ENCODE peak calls at places on chromosomes 13 and 19, in five cellular contexts. One of them, this sample, is unnamed. For H3K27me3, the result is how much of the 10 kb centered on the place peaks cover.

GRCh38 chr13:40508112-40508511 is 158.3 kb downstream of the FOXO1 start:
- DNase-seq in heart right ventricle: no peak
- DNase-seq in IMR-90: no peak
- DNase-seq in mesendoderm: no peak
- DNase-seq in right cardiac atrium: peak
- DNase-seq in this sample: peak

GRCh38 chr13:28320884-28321574 is 173.9 kb downstream of the FLT1 start:
- DNase-seq in heart right ventricle: no peak
- DNase-seq in IMR-90: peak
- DNase-seq in mesendoderm: no peak
- DNase-seq in right cardiac atrium: no peak
- DNase-seq in this sample: no peak

GRCh38 chr13:44932171-44932849 is 57.0 kb downstream of the NUFIP1 start:
- DNase-seq in heart right ventricle: no peak
- DNase-seq in IMR-90: peak
- DNase-seq in mesendoderm: no peak
- DNase-seq in right cardiac atrium: no peak
- DNase-seq in this sample: no peak

GRCh38 chr19:772730-773436 is 22.0 kb downstream of the MISP start:
- DNase-seq in heart right ventricle: no peak
- DNase-seq in IMR-90: no peak
- DNase-seq in mesendoderm: peak
- DNase-seq in right cardiac atrium: no peak
- DNase-seq in this sample: no peak

GRCh38 chr19:15622991-15623390 is 8.0 kb downstream of the CYP4F8 start:
- DNase-seq in heart right ventricle: no peak
- DNase-seq in IMR-90: no peak
- DNase-seq in mesendoderm: no peak
- DNase-seq in right cardiac atrium: no peak
- DNase-seq in this sample: no peak

GRCh38 chr13:37102896-37103295 is 2.6 kb downstream of the CSNK1A1L start:
- DNase-seq in heart right ventricle: no peak
- DNase-seq in IMR-90: no peak
- DNase-seq in mesendoderm: no peak
- DNase-seq in right cardiac atrium: no peak
- DNase-seq in this sample: no peak

GRCh38 chr19:15398501-15399233 is 19.1 kb upstream of the AKAP8 start:
- DNase-seq in heart right ventricle: no peak
- DNase-seq in IMR-90: no peak
- DNase-seq in mesendoderm: no peak
- DNase-seq in right cardiac atrium: no peak
- DNase-seq in this sample: no peak

GRCh38 chr19:39941615-39942507 is 7.4 kb upstream of the FCGBP start:
- DNase-seq in heart right ventricle: no peak
- DNase-seq in IMR-90: peak
- DNase-seq in mesendoderm: no peak
- DNase-seq in right cardiac atrium: no peak
- DNase-seq in this sample: no peak

GRCh38 chr13:102580552-102581169 is 16.1 kb upstream of the TPP2 start:
- DNase-seq in heart right ventricle: no peak
- DNase-seq in IMR-90: peak
- DNase-seq in mesendoderm: peak
- DNase-seq in right cardiac atrium: no peak
- DNase-seq in this sample: peak

GRCh38 chr19:39603825-39604224 is 1.5 kb downstream of the LGALS13 start:
- DNase-seq in heart right ventricle: no peak
- DNase-seq in IMR-90: no peak
- DNase-seq in mesendoderm: no peak
- DNase-seq in right cardiac atrium: no peak
- DNase-seq in this sample: no peak

GRCh38 chr13:77345150-77345780 is 18.4 kb upstream of the MYCBP2 start:
- DNase-seq in heart right ventricle: no peak
- DNase-seq in IMR-90: no peak
- DNase-seq in mesendoderm: no peak
- DNase-seq in right cardiac atrium: no peak
- DNase-seq in this sample: no peak

GRCh38 chr19:38268539-38268938 is 4.2 kb downstream of the SPINT2 start:
- DNase-seq in heart right ventricle: no peak
- DNase-seq in IMR-90: no peak
- DNase-seq in mesendoderm: no peak
- DNase-seq in right cardiac atrium: no peak
- DNase-seq in this sample: no peak

DNA sequence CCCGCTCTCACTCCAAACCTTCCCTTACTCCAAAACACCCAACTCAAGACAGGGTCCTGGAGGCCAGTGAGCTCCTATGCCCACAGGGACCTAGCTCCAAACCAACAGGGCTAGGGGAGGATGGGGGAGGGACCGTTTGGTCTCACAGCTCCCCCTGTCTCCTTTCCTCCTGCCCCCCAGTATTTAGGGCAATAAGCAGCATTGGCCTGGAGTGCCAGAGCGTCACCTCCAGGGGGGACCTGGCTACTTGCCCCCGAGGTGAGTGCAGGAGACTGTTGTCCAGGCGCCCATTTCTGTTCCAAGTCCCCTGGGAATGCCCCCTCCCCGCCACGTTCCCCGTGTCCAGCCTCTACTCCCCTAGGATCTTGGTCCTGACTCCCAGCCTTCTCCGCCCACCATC is 792 bp downstream of the RETN start:
- DNase-seq in heart right ventricle: no peak
- DNase-seq in IMR-90: no peak
- DNase-seq in mesendoderm: no peak
- DNase-seq in right cardiac atrium: no peak
- DNase-seq in this sample: no peak
- H3K27me3 ChIP-seq in heart right ventricle: under half
- H3K27me3 ChIP-seq in IMR-90: under half
- H3K27me3 ChIP-seq in mesendoderm: under half
- H3K27me3 ChIP-seq in right cardiac atrium: under half
- H3K27me3 ChIP-seq in this sample: under half

GRCh38 chr13:91249370-91249769 is 98.1 kb upstream of the MIR17HG start:
- DNase-seq in heart right ventricle: no peak
- DNase-seq in IMR-90: no peak
- DNase-seq in mesendoderm: no peak
- DNase-seq in right cardiac atrium: no peak
- DNase-seq in this sample: no peak

GRCh38 chr13:91247768-91248167 is 99.7 kb upstream of the MIR17HG start:
- DNase-seq in heart right ventricle: no peak
- DNase-seq in IMR-90: no peak
- DNase-seq in mesendoderm: no peak
- DNase-seq in right cardiac atrium: no peak
- DNase-seq in this sample: no peak

GRCh38 chr13:91242652-91243051 is 104.8 kb upstream of the MIR17HG start:
- DNase-seq in heart right ventricle: no peak
- DNase-seq in IMR-90: no peak
- DNase-seq in mesendoderm: no peak
- DNase-seq in right cardiac atrium: no peak
- DNase-seq in this sample: no peak

GRCh38 chr13:91245283-91245682 is 102.2 kb upstream of the MIR17HG start:
- DNase-seq in heart right ventricle: no peak
- DNase-seq in IMR-90: no peak
- DNase-seq in mesendoderm: no peak
- DNase-seq in right cardiac atrium: no peak
- DNase-seq in this sample: no peak

DNA sequence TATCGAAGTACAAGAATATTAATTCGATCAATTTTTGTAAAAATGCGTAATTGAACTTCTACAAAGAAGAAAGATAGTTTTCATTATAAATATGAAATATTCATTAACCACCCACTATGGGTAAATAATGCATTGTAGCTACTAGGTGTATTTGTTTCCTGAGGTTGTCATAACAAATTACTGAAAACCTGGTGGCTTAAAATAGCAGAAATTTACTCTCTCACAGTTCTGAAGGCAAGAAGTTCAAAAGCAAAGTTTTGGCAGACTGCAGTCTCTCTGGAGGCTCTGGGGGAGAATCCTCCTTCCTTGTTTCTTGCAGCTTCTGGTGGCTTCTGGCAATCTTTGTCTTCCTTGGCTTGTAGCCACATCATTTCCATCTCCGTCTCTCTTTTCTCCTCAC is 99.2 kb upstream of the MIR17HG start:
- DNase-seq in heart right ventricle: no peak
- DNase-seq in IMR-90: no peak
- DNase-seq in mesendoderm: no peak
- DNase-seq in right cardiac atrium: no peak
- DNase-seq in this sample: no peak
- H3K27me3 ChIP-seq in heart right ventricle: under half
- H3K27me3 ChIP-seq in IMR-90: under half
- H3K27me3 ChIP-seq in mesendoderm: under half
- H3K27me3 ChIP-seq in right cardiac atrium: under half
- H3K27me3 ChIP-seq in this sample: under half

DNA sequence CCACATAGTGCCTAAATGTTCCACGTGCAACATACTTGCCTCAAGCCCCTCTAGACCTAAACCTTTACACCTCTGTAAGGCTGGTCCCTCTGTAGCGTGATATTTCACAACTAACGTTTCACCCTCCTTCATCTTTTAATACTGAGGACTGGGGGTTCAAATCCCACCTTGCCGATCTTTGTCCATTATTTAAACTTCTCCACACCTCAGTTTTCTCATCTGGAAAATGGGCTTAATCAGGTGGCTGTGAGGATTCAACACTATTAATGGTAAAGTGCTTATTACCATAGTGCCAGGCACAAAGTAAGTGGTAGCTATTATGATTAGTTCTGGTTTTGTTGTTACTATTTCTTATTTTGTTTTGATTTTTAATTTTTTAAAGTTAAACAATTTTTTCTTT is 7.5 kb upstream of the ADAMTS10 start:
- DNase-seq in heart right ventricle: no peak
- DNase-seq in IMR-90: no peak
- DNase-seq in mesendoderm: no peak
- DNase-seq in right cardiac atrium: no peak
- DNase-seq in this sample: no peak
- H3K27me3 ChIP-seq in heart right ventricle: under half
- H3K27me3 ChIP-seq in IMR-90: under half
- H3K27me3 ChIP-seq in mesendoderm: under half
- H3K27me3 ChIP-seq in right cardiac atrium: under half
- H3K27me3 ChIP-seq in this sample: under half

GRCh38 chr13:113035209-113035800 is 66.3 kb downstream of the MCF2L start:
- DNase-seq in heart right ventricle: peak
- DNase-seq in IMR-90: no peak
- DNase-seq in mesendoderm: no peak
- DNase-seq in right cardiac atrium: no peak
- DNase-seq in this sample: no peak
- H3K27me3 ChIP-seq in heart right ventricle: under half
- H3K27me3 ChIP-seq in IMR-90: under half
- H3K27me3 ChIP-seq in mesendoderm: under half
- H3K27me3 ChIP-seq in right cardiac atrium: under half
- H3K27me3 ChIP-seq in this sample: under half

DNA sequence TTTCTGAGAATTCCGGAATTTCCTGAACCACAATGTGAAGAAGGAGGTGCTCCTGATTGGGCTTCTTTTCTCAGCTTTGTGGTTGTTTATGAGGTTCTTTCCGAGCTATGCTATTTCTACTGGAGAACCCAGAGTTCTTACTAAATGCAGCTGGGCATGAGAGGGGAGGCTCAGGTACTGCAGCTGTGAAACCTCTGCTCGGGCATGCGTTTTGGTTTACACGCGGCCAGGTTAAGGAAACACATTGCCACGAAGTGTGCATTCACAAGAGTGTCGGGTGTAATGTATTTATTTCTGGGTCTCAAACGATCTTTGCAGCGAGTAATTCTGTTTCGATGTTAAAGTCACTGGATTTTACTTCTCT is 657 bp upstream of the MIR17HG start:
- DNase-seq in heart right ventricle: no peak
- DNase-seq in IMR-90: no peak
- DNase-seq in mesendoderm: peak
- DNase-seq in right cardiac atrium: no peak
- DNase-seq in this sample: no peak
- H3K27me3 ChIP-seq in heart right ventricle: under half
- H3K27me3 ChIP-seq in IMR-90: under half
- H3K27me3 ChIP-seq in mesendoderm: under half
- H3K27me3 ChIP-seq in right cardiac atrium: under half
- H3K27me3 ChIP-seq in this sample: under half

GRCh38 chr19:47448360-47448727 is 23.3 kb downstream of the SLC8A2 start:
- DNase-seq in heart right ventricle: no peak
- DNase-seq in IMR-90: no peak
- DNase-seq in mesendoderm: no peak
- DNase-seq in right cardiac atrium: no peak
- DNase-seq in this sample: no peak
- H3K27me3 ChIP-seq in heart right ventricle: half or more
- H3K27me3 ChIP-seq in IMR-90: half or more
- H3K27me3 ChIP-seq in mesendoderm: under half
- H3K27me3 ChIP-seq in right cardiac atrium: under half
- H3K27me3 ChIP-seq in this sample: under half